ENCODE peak calls at places on chromosomes 2 and 18, in seven cellular contexts. H, O, I, N, Z, A and Y are unnamed samples.
A peak's percentile ranks its signal among the peaks of the same experiment; 100 is the strongest.

GRCh38 chr2:19576411-19576810 is 218.0 kb upstream of the OSR1 start:
- DNase-seq in I (no peak), Z (no peak), N (no peak), H (no peak), O (no peak), A (no peak), Y (no peak)

GRCh38 chr2:165833156-165833555 is 39.1 kb upstream of the GALNT3 start:
- DNase-seq in O (peak; percentile 35), N (no peak), H (peak; percentile 83), A (no peak), Z (no peak), I (no peak), Y (no peak)

GRCh38 chr2:122480381-122481243 is 725.2 kb downstream of the TSN start:
- DNase-seq in N (no peak), H (no peak), I (no peak), A (no peak), O (no peak), Z (no peak), Y (no peak)

GRCh38 chr18:56748698-56749268 is 97.6 kb downstream of the WDR7 start:
- DNase-seq in Z (no peak), A (no peak), N (no peak), I (peak; percentile 31), O (peak; percentile 5), H (peak; percentile 27), Y (peak; percentile 35)

GRCh38 chr2:233700028-233700635 is 7.4 kb downstream of the UGT1A6 start:
- DNase-seq in Z (no peak), N (no peak), O (peak; percentile 89), I (no peak), H (peak; percentile 88), A (no peak), Y (no peak)

GRCh38 chr2:231935207-231935524 is 9.0 kb upstream of the NPPC start:
- DNase-seq in H (no peak), Z (no peak), A (no peak), I (no peak), O (no peak), N (no peak), Y (no peak)

GRCh38 chr2:18117592-18117991 is 239.1 kb downstream of the KCNS3 start:
- DNase-seq in I (peak; percentile 24), Z (no peak), N (no peak), A (no peak), O (no peak), H (peak; percentile 34), Y (peak; percentile 15)

GRCh38 chr18:59814872-59815271 is 84.9 kb upstream of the PMAIP1 start:
- DNase-seq in H (peak; percentile 90), A (no peak), N (no peak), O (peak; percentile 69), I (no peak), Z (no peak), Y (no peak)

GRCh38 chr2:141392517-141393213 is 738.2 kb downstream of the LRP1B start:
- DNase-seq in Z (no peak), O (peak; percentile 27), A (no peak), N (no peak), H (peak; percentile 92), I (no peak), Y (no peak)

GRCh38 chr2:11829324-11829946 is 83.0 kb downstream of the LPIN1 start:
- DNase-seq in I (peak; percentile 62), H (peak; percentile 42), O (no peak), N (no peak), Z (no peak), A (peak; percentile 51), Y (peak; percentile 59)

GRCh38 chr18:59005266-59005665 is 134.4 kb upstream of the SEC11C start:
- DNase-seq in I (no peak), H (peak; percentile 61), N (no peak), A (no peak), O (peak; percentile 59), Z (no peak), Y (no peak)

GRCh38 chr2:191436368-191437055 is 191.3 kb downstream of the MYO1B start:
- DNase-seq in N (no peak), Z (no peak), A (no peak), H (no peak), O (no peak), I (no peak), Y (no peak)

GRCh38 chr2:172788871-172789270 is 53.2 kb downstream of the RAPGEF4 start:
- DNase-seq in H (no peak), A (no peak), N (no peak), I (no peak), Z (no peak), O (no peak), Y (no peak)

GRCh38 chr2:172782506-172783090 is 47.0 kb downstream of the RAPGEF4 start:
- DNase-seq in I (no peak), O (no peak), H (no peak), A (no peak), Z (no peak), N (no peak), Y (no peak)

GRCh38 chr2:172777431-172777830 is 41.8 kb downstream of the RAPGEF4 start:
- DNase-seq in H (peak; percentile 64), Z (no peak), O (no peak), A (no peak), N (no peak), I (no peak), Y (no peak)

DNA sequence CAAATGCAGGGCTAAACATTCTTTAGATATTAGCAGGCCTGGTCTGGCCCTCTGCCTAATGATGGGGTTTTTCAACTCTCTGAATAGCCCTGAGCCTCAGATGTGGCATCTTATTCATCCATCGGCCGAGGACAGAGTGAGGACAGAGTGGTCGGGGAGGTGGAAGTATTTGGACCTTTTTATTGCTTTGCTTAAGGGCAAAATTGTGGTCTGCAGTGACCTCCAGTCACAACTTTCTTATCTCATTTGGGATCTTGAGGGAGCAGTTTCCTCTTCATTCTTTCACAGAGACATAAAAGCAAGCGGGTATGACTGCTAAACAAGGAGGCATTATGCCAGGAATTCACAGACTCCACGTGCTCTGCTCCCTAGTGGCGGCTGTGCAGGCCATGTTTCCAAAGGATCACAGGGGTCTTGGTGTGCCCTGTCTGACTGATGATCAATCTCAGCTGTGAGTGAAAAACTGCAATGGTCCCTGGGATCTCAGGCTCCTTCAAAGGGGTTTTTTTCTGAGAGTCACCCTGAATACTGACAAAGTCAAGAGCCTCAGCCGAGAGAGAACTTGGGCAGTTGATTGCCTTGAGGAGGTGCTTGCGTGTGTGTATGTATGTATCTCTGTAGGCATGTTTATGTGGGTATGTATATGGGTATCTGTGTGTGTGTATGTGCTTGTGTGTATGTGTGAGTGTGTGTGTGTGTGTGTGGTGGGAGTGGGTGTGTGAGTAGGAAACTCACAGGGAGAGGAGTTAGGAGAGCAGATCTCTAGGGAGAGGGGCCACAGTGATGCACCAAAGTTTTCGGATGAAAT is 47.6 kb downstream of the RAPGEF4 start:
- DNase-seq in Z (no peak), I (no peak), O (peak; percentile 99), N (no peak), H (peak; percentile 99), A (no peak), Y (no peak)
- TF ChIP-seq CTCF in Z (no peak), I (no peak), O (peak; percentile 59), N (no peak), H (peak; percentile 34), A (no peak), Y (no peak)

DNA sequence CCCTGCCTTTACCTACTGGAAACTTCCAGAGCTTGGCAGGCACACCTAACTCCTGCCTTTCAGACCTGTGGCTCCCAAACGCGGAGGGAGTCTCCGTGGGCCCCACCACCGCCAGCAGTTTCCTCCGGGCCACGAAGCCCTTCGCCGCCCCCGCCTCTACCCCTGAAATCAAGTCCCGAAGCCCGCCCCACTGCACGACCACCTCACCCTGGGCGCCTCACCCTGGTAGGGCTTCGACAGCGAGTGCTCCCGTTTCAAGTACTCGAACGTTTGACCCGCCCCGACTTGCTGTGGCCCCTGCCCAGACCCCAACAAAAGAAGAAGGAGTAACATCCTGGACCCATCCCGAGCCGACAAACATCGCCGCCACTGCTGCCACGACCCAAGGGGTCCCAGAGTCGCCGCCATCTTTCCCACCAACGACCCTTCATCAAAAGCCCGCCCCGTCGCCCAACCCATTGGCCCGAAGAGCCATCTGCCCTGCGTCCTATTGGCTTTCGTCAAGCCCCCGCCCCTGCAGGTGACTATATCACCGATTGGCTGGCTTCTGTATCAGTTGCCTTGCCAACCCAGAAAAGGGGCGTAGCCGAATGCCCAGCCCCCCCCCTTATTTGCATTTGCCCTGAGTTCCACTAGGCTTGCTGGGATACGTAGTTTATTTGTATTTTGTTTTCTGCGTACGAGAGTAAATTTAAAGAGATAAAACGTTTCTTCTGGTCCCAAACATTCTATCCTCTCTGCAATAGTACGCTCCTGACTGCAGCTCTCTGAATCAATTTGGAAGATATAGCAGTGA is at the start of gene LMAN2L:
- DNase-seq in O (peak; percentile 91), I (peak; percentile 91), A (peak; percentile 86), N (peak; percentile 98), Z (peak; percentile 96), H (peak; percentile 96), Y (peak; percentile 96)
- TF ChIP-seq CTCF in O (peak; percentile 26), I (no peak), A (no peak), N (no peak), Z (no peak), H (no peak), Y (no peak)

GRCh38 chr2:65256088-65256487 is 28.5 kb downstream of the ACTR2 start:
- DNase-seq in A (no peak), H (no peak), N (no peak), O (no peak), Z (no peak), I (no peak), Y (no peak)
- TF ChIP-seq CTCF in A (no peak), H (no peak), N (peak; percentile 25), O (peak; percentile 16), Z (no peak), I (peak; percentile 11), Y (no peak)

DNA sequence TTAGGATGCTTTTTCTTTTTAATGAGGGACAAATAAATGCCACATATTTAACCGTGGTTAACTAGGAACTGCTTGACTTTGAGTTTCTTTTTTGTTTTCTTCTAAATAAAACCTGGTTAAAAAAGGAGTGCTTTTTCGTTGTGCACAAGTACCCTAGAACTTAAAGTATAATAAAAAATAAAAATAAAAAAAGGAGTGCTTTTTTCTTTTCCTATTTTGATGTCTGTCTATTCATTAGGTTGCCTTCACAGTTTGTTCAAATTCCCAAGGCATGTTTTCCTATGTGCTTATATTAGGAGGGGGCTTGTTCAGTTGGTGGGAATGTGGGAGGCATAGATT is 4.4 kb downstream of the FOSL2 start:
- DNase-seq in H (no peak), Z (no peak), O (no peak), I (no peak), A (no peak), N (no peak), Y (no peak)
- TF ChIP-seq CTCF in H (no peak), Z (no peak), O (no peak), I (no peak), A (no peak), N (peak; percentile 43), Y (no peak)

GRCh38 chr18:62738638-62739037 is 23.3 kb downstream of the PHLPP1 start:
- DNase-seq in N (no peak), A (no peak), H (no peak), O (no peak), I (no peak), Z (no peak), Y (no peak)

GRCh38 chr18:62732631-62733030 is 17.3 kb downstream of the PHLPP1 start:
- DNase-seq in H (no peak), N (no peak), I (no peak), O (no peak), A (no peak), Z (no peak), Y (no peak)

GRCh38 chr18:62737474-62737873 is 22.1 kb downstream of the PHLPP1 start:
- DNase-seq in H (no peak), Z (no peak), O (no peak), A (no peak), N (no peak), I (no peak), Y (no peak)

GRCh38 chr18:62736077-62736476 is 20.7 kb downstream of the PHLPP1 start:
- DNase-seq in H (no peak), N (no peak), Z (no peak), O (no peak), A (no peak), I (no peak), Y (no peak)

GRCh38 chr18:62735387-62735786 is 20.0 kb downstream of the PHLPP1 start:
- DNase-seq in N (no peak), Z (no peak), I (no peak), O (no peak), A (no peak), H (no peak), Y (no peak)
- TF ChIP-seq CTCF in N (no peak), Z (no peak), I (no peak), O (no peak), A (no peak), H (no peak), Y (no peak)